ENCODE peak calls at places on chromosomes 12 and 14, in ten cellular contexts. R is heart left ventricle; N is SK-MEL-5; L is cardiac fibroblast; S is NCI-H2171; U is neuronal stem cell; F is HEK293T; O is 8988T; V is uterus; W is CD4-positive, alpha-beta T cell. M is an unnamed sample.

GRCh38 chr12:12505544-12506501 is 56.8 kb downstream of the DUSP16 start:
- DNase-seq in R (no peak), N (peak), L (peak), S (no peak), U (no peak), F (no peak), O (no peak), V (no peak), W (no peak), M (no peak)

GRCh38 chr14:74248036-74248435 is 8.8 kb downstream of the VSX2 start:
- DNase-seq in R (no peak), N (no peak), L (no peak), S (no peak), U (no peak), F (no peak), O (no peak), V (no peak), W (no peak), M (no peak)

GRCh38 chr14:55562135-55562534 is 17.9 kb upstream of the KTN1 start:
- DNase-seq in R (no peak), N (no peak), L (no peak), S (no peak), U (no peak), F (no peak), O (no peak), V (no peak), W (no peak), M (no peak)

GRCh38 chr12:24948816-24949722 is at the start of gene BCAT1:
- DNase-seq in R (peak), N (no peak), L (peak), S (no peak), U (peak), F (peak), O (no peak), V (peak), W (no peak), M (no peak)

GRCh38 chr14:99131632-99132271 is 140.2 kb downstream of the BCL11B start:
- DNase-seq in R (no peak), N (no peak), L (no peak), S (no peak), U (no peak), F (no peak), O (no peak), V (no peak), W (peak), M (no peak)

GRCh38 chr12:50453872-50454271 is 50.9 kb upstream of the DIP2B start:
- DNase-seq in R (no peak), N (no peak), L (no peak), S (no peak), U (no peak), F (no peak), O (no peak), V (no peak), W (no peak), M (no peak)

GRCh38 chr14:102805454-102805891 is 28.2 kb downstream of the TRAF3 start:
- DNase-seq in R (no peak), N (no peak), L (peak), S (no peak), U (no peak), F (no peak), O (no peak), V (no peak), W (no peak), M (no peak)

GRCh38 chr14:70289138-70289537 is 70.3 kb downstream of the COX16 start:
- DNase-seq in R (no peak), N (peak), L (no peak), S (no peak), U (no peak), F (no peak), O (no peak), V (no peak), W (no peak), M (no peak)

M was measured in iPS DF 6.9.